ENCODE peak calls at places on chromosomes 3 and 15, in six cellular contexts. I, Y, X, L, W and R are unnamed samples.

GRCh38 chr15:80838012-80838411 is 58.8 kb downstream of the CEMIP start:
- DNase-seq in I (no peak), Y (no peak), X (no peak), L (no peak), W (no peak), R (no peak)

GRCh38 chr3:104411760-104412159 is 954.9 kb upstream of the ALCAM start:
- DNase-seq in I (peak), Y (no peak), X (no peak), L (no peak), W (no peak), R (no peak)

GRCh38 chr3:10283638-10284037 is 9.1 kb downstream of the GHRL start:
- DNase-seq in I (no peak), Y (no peak), X (no peak), L (no peak), W (no peak), R (no peak)

GRCh38 chr3:5123937-5124336 is 1.8 kb downstream of the ARL8B start:
- DNase-seq in I (no peak), Y (no peak), X (no peak), L (no peak), W (no peak), R (peak)

GRCh38 chr15:72491768-72492167 is 17.6 kb downstream of the ARIH1 start:
- DNase-seq in I (peak), Y (no peak), X (peak), L (no peak), W (no peak), R (peak)

GRCh38 chr15:41207687-41208448 is 22.7 kb downstream of the EXD1 start:
- DNase-seq in I (peak), Y (no peak), X (no peak), L (no peak), W (no peak), R (peak)

GRCh38 chr15:30023798-30024295 is 58.9 kb upstream of the GOLGA8J start:
- DNase-seq in I (peak), Y (no peak), X (no peak), L (no peak), W (no peak), R (no peak)

GRCh38 chr3:4999626-5000184 is 20.5 kb downstream of the BHLHE40 start:
- DNase-seq in I (no peak), Y (no peak), X (peak), L (no peak), W (peak), R (peak)

GRCh38 chr3:184262927-184263179 is 1.5 kb upstream of the CAMK2N2 start:
- DNase-seq in I (no peak), Y (no peak), X (no peak), L (no peak), W (no peak), R (no peak)

GRCh38 chr15:29045717-29046116 is 159.9 kb downstream of the APBA2 start:
- DNase-seq in I (peak), Y (no peak), X (peak), L (no peak), W (no peak), R (peak)

GRCh38 chr15:76815421-76815820 is 89.7 kb downstream of the SCAPER start:
- DNase-seq in I (no peak), Y (no peak), X (no peak), L (no peak), W (no peak), R (no peak)

GRCh38 chr3:120506828-120507774 is 56.3 kb upstream of the FSTL1 start:
- DNase-seq in I (peak), Y (no peak), X (peak), L (no peak), W (peak), R (no peak)

GRCh38 chr15:45473068-45473467 is 49.5 kb downstream of the SLC30A4 start:
- DNase-seq in I (no peak), Y (no peak), X (no peak), L (no peak), W (no peak), R (no peak)

GRCh38 chr15:33029247-33029646 is 165.3 kb downstream of the FMN1 start:
- DNase-seq in I (no peak), Y (no peak), X (no peak), L (no peak), W (no peak), R (no peak)

GRCh38 chr3:45226206-45226915 is at the start of gene TMEM158:
- DNase-seq in I (peak), Y (no peak), X (peak), L (no peak), W (peak), R (peak)

DNA sequence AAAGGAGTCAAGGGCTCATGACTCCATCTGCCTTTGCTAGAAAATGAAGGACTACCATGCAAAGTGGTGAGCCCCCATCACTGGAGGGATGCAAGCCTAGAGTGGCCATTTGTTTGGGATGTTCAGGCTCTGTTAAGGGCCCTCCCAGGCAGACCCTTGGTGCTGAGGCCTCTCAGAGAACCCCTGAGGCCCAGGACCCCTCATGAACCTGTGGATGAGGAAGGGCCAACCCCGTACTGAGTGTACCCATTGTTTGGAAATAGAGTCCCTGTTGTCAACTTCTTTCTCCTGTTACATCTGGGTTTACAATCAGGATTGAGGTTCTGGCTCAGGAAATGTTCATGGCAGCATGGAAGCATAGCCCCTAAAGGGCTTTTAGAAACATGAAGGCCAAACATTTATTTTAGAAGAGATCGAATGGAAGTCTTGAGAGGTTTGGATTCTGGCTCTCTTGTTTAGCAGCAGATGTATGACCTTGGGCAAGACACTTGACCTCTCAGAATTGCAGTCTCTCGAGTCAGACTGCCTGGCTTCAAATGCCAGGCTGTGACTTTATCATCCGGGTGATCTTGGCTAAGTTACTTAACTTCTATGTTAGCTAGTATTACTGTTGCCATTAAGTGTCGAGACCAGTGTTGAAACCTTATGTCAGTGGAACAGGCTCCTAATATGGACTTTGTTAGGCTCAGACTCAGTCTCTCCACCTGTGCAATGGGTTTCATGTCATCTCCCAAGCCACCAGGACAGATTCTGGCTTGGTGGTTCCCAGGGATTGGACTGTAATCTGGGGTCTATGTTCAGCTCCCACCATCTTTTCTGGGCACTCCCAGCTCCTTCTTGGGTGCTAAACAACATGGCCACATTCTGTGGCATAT is 12.4 kb downstream of the ITGA11 start:
- DNase-seq in I (peak), Y (no peak), X (no peak), L (no peak), W (no peak), R (no peak)
- TF ChIP-seq EZH2 in I (no peak), Y (no peak), X (no peak), L (no peak), W (no peak), R (no peak)

GRCh38 chr15:96341465-96342142 is 11.1 kb downstream of the NR2F2 start:
- DNase-seq in I (no peak), Y (no peak), X (no peak), L (no peak), W (no peak), R (no peak)
- TF ChIP-seq EZH2 in I (no peak), Y (no peak), X (no peak), L (no peak), W (no peak), R (no peak)

GRCh38 chr3:51957520-51958205 is 2.5 kb downstream of the GPR62 start:
- DNase-seq in I (no peak), Y (no peak), X (no peak), L (no peak), W (no peak), R (no peak)

GRCh38 chr3:51954120-51954519 is 1.1 kb upstream of the GPR62 start:
- DNase-seq in I (no peak), Y (no peak), X (no peak), L (no peak), W (no peak), R (no peak)

GRCh38 chr3:51954713-51955112 is 468 bp upstream of the GPR62 start:
- DNase-seq in I (no peak), Y (no peak), X (no peak), L (no peak), W (no peak), R (no peak)

GRCh38 chr3:51955175-51955892 is at the start of gene GPR62:
- DNase-seq in I (no peak), Y (no peak), X (no peak), L (no peak), W (no peak), R (no peak)

DNA sequence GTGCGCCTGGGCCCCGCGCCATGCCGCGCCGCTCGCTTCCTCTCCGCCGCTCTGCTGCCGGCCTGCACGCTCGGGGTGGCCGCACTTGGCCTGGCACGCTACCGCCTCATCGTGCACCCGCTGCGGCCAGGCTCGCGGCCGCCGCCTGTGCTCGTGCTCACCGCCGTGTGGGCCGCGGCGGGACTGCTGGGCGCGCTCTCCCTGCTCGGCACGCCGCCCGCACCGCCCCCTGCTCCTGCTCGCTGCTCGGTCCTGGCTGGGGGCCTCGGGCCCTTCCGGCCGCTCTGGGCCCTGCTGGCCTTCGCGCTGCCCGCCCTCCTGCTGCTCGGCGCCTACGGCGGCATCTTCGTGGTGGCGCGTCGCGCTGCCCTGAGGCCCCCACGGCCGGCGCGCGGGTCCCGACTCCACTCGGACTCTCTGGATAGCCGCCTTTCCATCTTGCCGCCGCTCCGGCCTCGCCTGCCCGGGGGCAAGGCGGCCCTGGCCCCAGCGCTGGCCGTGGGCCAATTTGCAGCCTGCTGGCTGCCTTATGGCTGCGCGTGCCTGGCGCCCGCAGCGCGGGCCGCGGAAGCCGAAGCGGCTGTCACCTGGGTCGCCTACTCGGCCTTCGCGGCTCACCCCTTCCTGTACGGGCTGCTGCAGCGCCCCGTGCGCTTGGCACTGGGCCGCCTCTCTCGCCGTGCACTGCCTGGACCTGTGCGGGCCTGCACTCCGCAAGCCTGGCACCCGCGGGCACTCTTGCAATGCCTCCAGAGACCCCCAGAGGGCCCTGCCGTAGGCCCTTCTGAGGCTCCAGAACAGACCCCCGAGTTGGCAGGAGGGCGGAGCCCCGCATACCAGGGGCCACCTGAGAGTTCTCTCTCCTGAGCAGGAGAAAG is 951 bp downstream of the GPR62 start:
- DNase-seq in I (peak), Y (no peak), X (no peak), L (no peak), W (no peak), R (peak)
- TF ChIP-seq EZH2 in I (no peak), Y (no peak), X (no peak), L (no peak), W (no peak), R (no peak)

DNA sequence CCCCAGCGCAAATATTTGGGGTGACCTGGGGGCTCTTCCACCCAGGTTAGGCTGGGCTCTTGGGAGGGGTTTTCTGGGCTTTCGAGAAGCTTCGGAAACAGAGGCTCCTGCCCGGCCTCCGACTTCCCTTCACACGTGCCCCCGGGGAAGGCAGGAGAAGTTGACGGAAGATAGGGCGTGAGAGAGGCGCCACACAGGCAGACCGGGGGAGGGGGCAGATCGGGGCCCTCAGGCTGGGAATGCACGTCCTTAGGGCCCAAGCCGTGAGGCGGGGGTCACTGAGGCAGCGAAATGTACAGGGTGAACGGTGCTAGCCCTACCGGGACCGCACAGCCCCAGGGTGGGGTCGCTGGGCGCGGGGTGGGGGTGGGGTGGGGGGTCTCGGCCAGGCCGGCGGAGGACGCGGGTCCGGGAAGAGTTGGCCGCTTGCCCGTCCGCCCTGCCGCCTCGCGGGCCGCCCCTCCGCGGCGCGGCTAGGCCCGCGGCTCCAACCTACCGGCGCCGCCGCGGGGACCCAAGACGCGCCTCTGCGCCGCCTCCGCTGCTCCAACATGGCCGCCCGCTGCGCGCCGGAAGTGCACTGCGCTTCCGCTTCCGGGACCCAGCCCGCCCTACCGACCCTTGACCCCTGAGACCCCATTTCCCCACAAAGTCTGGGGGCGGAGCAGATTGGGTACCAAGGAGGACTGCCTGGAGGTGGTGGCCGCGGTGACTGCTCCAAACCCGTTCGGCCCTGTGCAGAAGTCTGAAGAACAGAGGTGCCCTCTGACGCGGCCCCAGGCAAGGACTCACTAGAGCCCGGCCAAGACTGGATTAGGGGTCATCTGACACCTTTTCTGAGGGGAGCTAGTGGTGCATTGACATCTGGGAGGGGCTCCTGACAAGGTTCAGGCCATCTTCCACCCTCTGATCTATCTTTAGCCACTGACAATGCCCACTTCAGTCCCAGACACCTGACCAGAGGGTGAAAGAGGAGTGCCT is at the start of gene CCDC71:
- DNase-seq in I (peak), Y (peak), X (peak), L (peak), W (peak), R (peak)
- TF ChIP-seq EZH2 in I (no peak), Y (no peak), X (no peak), L (no peak), W (no peak), R (no peak)

DNA sequence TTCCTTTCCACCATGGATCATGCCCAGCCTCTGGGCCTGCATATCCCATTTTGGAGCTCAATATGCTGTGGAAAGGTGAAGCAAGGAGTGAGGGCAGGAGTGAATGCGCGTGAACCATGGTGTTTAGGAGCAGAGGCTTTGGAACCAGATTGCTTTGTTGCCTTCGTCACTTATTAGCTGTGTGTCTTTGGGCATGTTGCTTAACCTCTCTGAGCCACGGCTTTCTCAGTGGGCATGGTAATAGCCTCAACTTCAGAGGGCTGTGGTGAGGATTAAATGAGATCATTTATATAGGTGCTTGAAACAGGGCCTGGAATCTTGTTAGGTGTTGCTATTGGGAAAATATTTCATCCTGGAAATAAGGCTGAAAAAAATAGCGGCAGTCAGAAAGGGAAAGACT is 129.7 kb downstream of the WNT7A start:
- DNase-seq in I (no peak), Y (no peak), X (no peak), L (no peak), W (no peak), R (no peak)
- TF ChIP-seq EZH2 in I (no peak), Y (no peak), X (no peak), L (no peak), W (no peak), R (no peak)

GRCh38 chr15:88255109-88255495 is 1.4 kb downstream of the NTRK3 start:
- DNase-seq in I (no peak), Y (no peak), X (no peak), L (no peak), W (no peak), R (no peak)

GRCh38 chr15:88255496-88256171 is 905 bp downstream of the NTRK3 start:
- DNase-seq in I (peak), Y (no peak), X (no peak), L (no peak), W (no peak), R (peak)

GRCh38 chr15:88257311-88257901 is 867 bp upstream of the NTRK3 start:
- DNase-seq in I (peak), Y (no peak), X (no peak), L (no peak), W (no peak), R (no peak)

GRCh38 chr15:88258021-88258641 is 1.6 kb upstream of the NTRK3 start:
- DNase-seq in I (peak), Y (peak), X (no peak), L (no peak), W (peak), R (no peak)

GRCh38 chr15:88256261-88257230 is at the start of gene NTRK3:
- DNase-seq in I (peak), Y (no peak), X (no peak), L (no peak), W (no peak), R (peak)
- TF ChIP-seq EZH2 in I (peak), Y (no peak), X (no peak), L (no peak), W (no peak), R (peak)

GRCh38 chr3:131502530-131503327 is at the start of gene MRPL3:
- DNase-seq in I (peak), Y (peak), X (peak), L (peak), W (peak), R (peak)
- TF ChIP-seq EZH2 in I (no peak), Y (no peak), X (no peak), L (no peak), W (no peak), R (no peak)